ENCODE peak calls at places on chromosomes 12 and 14, in ten cellular contexts. E is SW480; K is OCI-M1; I is ureter; P is brain microvascular endothelial cell; M is HTR-8/SVneo; U is stimulated activated effector memory CD8-positive, alpha-beta T cell treated with anti-CD3 and anti-CD28 coated beads, Interleukin-12 subunit alpha, Interleukin-12 subunit beta, amount 100 ng/mL, for 72 hours; Y is astrocyte of the spinal cord; X is H54; S is Calu3. A is an unnamed sample.

GRCh38 chr12:674272-674781 is 11.1 kb upstream of the NINJ2 start:
- DNase-seq in P (no peak), Y (no peak), M (no peak), S (no peak), U (peak), X (peak), K (peak), E (no peak), I (no peak), A (no peak)

GRCh38 chr14:104373055-104373854 is 206.3 kb upstream of the C14orf180 start:
- DNase-seq in M (no peak), P (no peak), I (no peak), U (no peak), S (no peak), E (no peak), Y (no peak), K (no peak), X (no peak), A (no peak)

GRCh38 chr12:131829795-131830334 is 1.7 kb downstream of the MMP17 start:
- DNase-seq in M (no peak), X (no peak), I (no peak), U (no peak), P (no peak), S (no peak), E (no peak), Y (no peak), K (no peak), A (no peak)

GRCh38 chr12:44294649-44295048 is 458.8 kb downstream of the TMEM117 start:
- DNase-seq in X (no peak), E (no peak), U (no peak), Y (no peak), I (no peak), P (no peak), M (no peak), K (peak), S (no peak), A (no peak)

GRCh38 chr14:103207038-103207403 is 83.8 kb downstream of the TNFAIP2 start:
- DNase-seq in S (peak), K (no peak), P (no peak), M (no peak), I (peak), X (no peak), E (no peak), Y (no peak), U (no peak), A (no peak)

GRCh38 chr12:109738209-109738608 is 24.6 kb downstream of the FAM222A start:
- DNase-seq in Y (no peak), I (no peak), X (no peak), K (no peak), P (no peak), M (no peak), S (no peak), E (no peak), U (no peak), A (no peak)

GRCh38 chr12:105335856-105336255 is 5.4 kb downstream of the C12orf75 start:
- DNase-seq in P (no peak), E (no peak), Y (no peak), X (no peak), M (no peak), S (no peak), K (no peak), U (no peak), I (no peak), A (no peak)

GRCh38 chr14:22558221-22558913 is 30.7 kb downstream of the DAD1 start:
- DNase-seq in S (no peak), I (no peak), M (no peak), E (no peak), Y (no peak), X (no peak), P (no peak), K (no peak), U (peak), A (no peak)

GRCh38 chr12:89436062-89436461 is 83.8 kb upstream of the DUSP6 start:
- DNase-seq in P (no peak), E (no peak), K (no peak), U (no peak), I (no peak), S (no peak), X (no peak), Y (no peak), M (no peak), A (no peak)

GRCh38 chr12:28253175-28253641 is 63.0 kb downstream of the CCDC91 start:
- DNase-seq in E (no peak), Y (peak), X (no peak), U (peak), P (peak), S (no peak), I (no peak), K (no peak), M (no peak), A (no peak)

GRCh38 chr12:10097521-10097920 is 1.3 kb downstream of the CLEC1A start:
- DNase-seq in I (no peak), P (no peak), U (no peak), E (no peak), M (no peak), Y (peak), K (no peak), S (no peak), X (no peak), A (peak)

GRCh38 chr14:92679246-92679645 is 69.2 kb downstream of the LGMN start:
- DNase-seq in I (no peak), Y (no peak), X (no peak), U (no peak), K (no peak), P (no peak), M (no peak), S (no peak), E (no peak), A (no peak)

GRCh38 chr12:29149691-29150382 is 759 bp downstream of the FAR2 start:
- DNase-seq in U (no peak), X (no peak), K (peak), M (no peak), I (no peak), E (no peak), P (no peak), Y (no peak), S (peak), A (no peak)

A was measured in SK-N-MC.